ENCODE peak calls at places on chromosome 17, in five cellular contexts. U is ovary, K is stomach, L is tibial nerve, N is sigmoid colon. Z is an unnamed sample.

GRCh38 chr17:82840431-82840831 is 609 bp upstream of the ZNF750 start:
- DNase-seq in U (no peak), K (no peak), L (no peak), N (peak; percentile 60), Z (no peak)

GRCh38 chr17:38598536-38598935 is 7.2 kb downstream of the SRCIN1 start:
- DNase-seq in U (no peak), K (peak; percentile 82), L (no peak), N (no peak), Z (peak; percentile 63)

GRCh38 chr17:78379134-78379497 is 667 bp downstream of the PGS1 start:
- DNase-seq in U (no peak), K (no peak), L (no peak), N (no peak), Z (no peak)

GRCh38 chr17:78343433-78344201 is 16.3 kb downstream of the SOCS3 start:
- DNase-seq in U (no peak), K (peak; percentile 50), L (no peak), N (no peak), Z (peak; percentile 78)

GRCh38 chr17:72843591-72843990 is 248.9 kb downstream of the SLC39A11 start:
- DNase-seq in U (no peak), K (no peak), L (no peak), N (no peak), Z (no peak)

GRCh38 chr17:64632606-64633005 is 29.5 kb downstream of the SMURF2 start:
- DNase-seq in U (no peak), K (no peak), L (no peak), N (no peak), Z (no peak)

GRCh38 chr17:4043862-4044261 is 79.6 kb upstream of the ATP2A3 start:
- DNase-seq in U (no peak), K (peak; percentile 64), L (no peak), N (no peak), Z (peak; percentile 74)

GRCh38 chr17:7460850-7461660 is 16.2 kb downstream of the CHRNB1 start:
- DNase-seq in U (no peak), K (no peak), L (no peak), N (no peak), Z (no peak)

GRCh38 chr17:9050801-9051401 is 29.6 kb downstream of the NTN1 start:
- DNase-seq in U (no peak), K (no peak), L (no peak), N (no peak), Z (no peak)

GRCh38 chr17:49209061-49209571 is 1.3 kb downstream of the GNGT2 start:
- DNase-seq in U (no peak), K (no peak), L (no peak), N (no peak), Z (no peak)

GRCh38 chr17:68422821-68423220 is 34.5 kb downstream of the WIPI1 start:
- DNase-seq in U (no peak), K (no peak), L (no peak), N (no peak), Z (no peak)

GRCh38 chr17:75693500-75694481 is 26.7 kb downstream of the SAP30BP start:
- DNase-seq in U (no peak), K (no peak), L (peak; percentile 78), N (peak; percentile 96), Z (peak; percentile 63)

GRCh38 chr17:75694536-75694935 is 26.7 kb upstream of the ITGB4 start:
- DNase-seq in U (no peak), K (no peak), L (no peak), N (peak; percentile 69), Z (no peak)

GRCh38 chr17:75697651-75698291 is 23.5 kb upstream of the ITGB4 start:
- DNase-seq in U (no peak), K (peak; percentile 65), L (no peak), N (no peak), Z (peak; percentile 46)

GRCh38 chr17:75695141-75695829 is 26.0 kb upstream of the ITGB4 start:
- DNase-seq in U (no peak), K (no peak), L (no peak), N (no peak), Z (no peak)

GRCh38 chr17:75695830-75696271 is 25.4 kb upstream of the ITGB4 start:
- DNase-seq in U (no peak), K (peak; percentile 82), L (no peak), N (peak; percentile 79), Z (peak; percentile 74)
- TF ChIP-seq EP300 in U (no peak), K (no peak), L (peak; percentile 21), N (no peak), Z (no peak)

DNA sequence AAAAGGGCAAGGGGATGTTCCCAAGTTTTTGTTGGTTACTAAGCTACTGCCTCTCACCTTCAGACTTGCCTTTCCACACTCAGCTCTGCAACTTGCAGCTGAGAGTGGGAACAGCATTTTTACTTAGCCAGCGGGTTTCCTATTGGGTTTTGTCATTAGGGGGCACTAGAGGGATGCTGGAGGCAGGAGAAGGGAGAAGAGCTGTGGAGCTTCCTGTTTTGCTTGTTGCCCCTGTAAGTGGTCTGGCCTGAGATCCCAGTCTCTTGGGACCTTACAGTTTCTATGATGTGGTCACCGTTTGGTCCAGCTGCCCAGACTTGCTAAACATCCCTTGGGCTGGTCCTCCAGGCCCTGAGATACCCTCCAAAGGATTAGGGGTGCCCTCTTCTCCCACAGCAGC is 209.6 kb upstream of the NLRP1 start:
- DNase-seq in U (no peak), K (no peak), L (no peak), N (no peak), Z (no peak)
- TF ChIP-seq CTCF in U (no peak), K (no peak), L (no peak), N (no peak), Z (no peak)

GRCh38 chr17:81331527-81332043 is 36.5 kb upstream of the SLC38A10 start:
- DNase-seq in U (no peak), K (no peak), L (no peak), N (no peak), Z (no peak)
- H3K27ac ChIP-seq in U (no peak overlapping the region), K (no peak overlapping the region), L (no peak overlapping the region), N (no peak overlapping the region), Z (no peak overlapping the region)

DNA sequence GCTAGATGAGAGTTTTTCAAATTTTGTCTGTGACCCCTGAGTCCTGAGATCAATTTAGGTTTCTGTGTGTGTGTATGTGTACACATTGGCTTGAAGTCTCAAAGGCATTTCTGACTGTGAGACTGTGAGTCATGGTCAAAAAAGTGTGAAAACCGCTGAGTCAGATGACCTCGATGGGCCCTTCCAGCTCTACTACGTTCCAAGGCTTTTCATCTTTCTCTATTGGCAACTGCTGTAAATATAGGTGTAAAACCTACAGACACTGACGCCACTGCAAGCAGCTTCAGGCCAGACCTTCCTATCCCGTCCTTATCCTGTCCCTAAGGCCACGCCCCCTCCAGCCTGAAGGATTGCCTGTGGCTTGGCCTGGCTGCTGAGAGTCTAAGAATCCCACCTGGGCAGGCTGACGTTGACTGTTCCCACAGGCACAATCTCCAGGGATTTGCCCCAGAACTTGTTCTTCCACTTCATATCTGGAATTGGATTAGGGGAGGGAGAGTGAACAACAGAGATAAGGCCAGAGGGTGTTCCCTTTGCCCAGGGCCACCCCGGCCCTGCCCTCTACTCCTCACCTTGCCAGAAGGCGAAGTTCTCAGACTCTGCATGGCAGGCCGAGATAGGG is 11.3 kb downstream of the OSBPL7 start:
- DNase-seq in U (peak; percentile 25), K (peak; percentile 82), L (no peak), N (peak; percentile 63), Z (peak; percentile 88)
- TF ChIP-seq EP300 in U (no peak), K (no peak), L (no peak), N (no peak), Z (no peak)

Z was measured in transverse colon.